ENCODE peak calls at places on chromosomes 3 and 15, in ten cellular contexts. J is EL; G is mucosa of gallbladder; Z is AG08396; O is stimulated activated naive CD4-positive, alpha-beta T cell treated with Interleukin-2 at 50 U/mL for 16 hours; P is cardiac fibroblast; K is AG09319; F is GM04503; A is NCI-H1417; T is aorta. B is an unnamed sample.

GRCh38 chr3:127045435-127046045 is 62.6 kb downstream of the PLXNA1 start:
- DNase-seq in J (no peak), G (no peak), Z (no peak), O (no peak), P (no peak), K (no peak), F (no peak), A (no peak), T (no peak), B (no peak)

GRCh38 chr3:144324061-144324460 is 352.4 kb downstream of the DIPK2A start:
- DNase-seq in J (no peak), G (peak), Z (no peak), O (no peak), P (no peak), K (no peak), F (no peak), A (no peak), T (no peak), B (no peak)

GRCh38 chr3:59286791-59287531 is 237.1 kb upstream of the CFAP20DC start:
- DNase-seq in J (peak), G (peak), Z (peak), O (peak), P (no peak), K (no peak), F (peak), A (peak), T (no peak), B (no peak)

GRCh38 chr3:37492977-37493471 is 318.6 kb upstream of the LRRFIP2 start:
- DNase-seq in J (peak), G (no peak), Z (no peak), O (no peak), P (peak), K (no peak), F (peak), A (peak), T (no peak), B (no peak)

GRCh38 chr3:45682786-45683185 is 6.4 kb upstream of the SACM1L start:
- DNase-seq in J (no peak), G (no peak), Z (no peak), O (no peak), P (no peak), K (no peak), F (no peak), A (no peak), T (no peak), B (no peak)

GRCh38 chr3:28348286-28348636 is 260 bp upstream of the ZCWPW2 start:
- DNase-seq in J (no peak), G (no peak), Z (peak), O (no peak), P (no peak), K (peak), F (peak), A (no peak), T (peak), B (no peak)

GRCh38 chr3:29335438-29335837 is 54.6 kb downstream of the RBMS3 start:
- DNase-seq in J (peak), G (peak), Z (peak), O (no peak), P (peak), K (peak), F (peak), A (peak), T (peak), B (peak)

GRCh38 chr3:77240072-77240650 is 200.3 kb downstream of the ROBO2 start:
- DNase-seq in J (no peak), G (no peak), Z (no peak), O (no peak), P (no peak), K (no peak), F (no peak), A (no peak), T (no peak), B (no peak)

GRCh38 chr3:185823280-185824044 is 1.4 kb downstream of the IGF2BP2 start:
- DNase-seq in J (peak), G (no peak), Z (peak), O (no peak), P (peak), K (no peak), F (no peak), A (no peak), T (peak), B (no peak)

GRCh38 chr3:196120291-196120951 is 38.5 kb upstream of the TFRC start:
- DNase-seq in J (no peak), G (peak), Z (no peak), O (no peak), P (peak), K (no peak), F (no peak), A (no peak), T (no peak), B (no peak)

GRCh38 chr3:40876496-40876895 is 322.8 kb upstream of the CTNNB1 start:
- DNase-seq in J (no peak), G (no peak), Z (no peak), O (no peak), P (no peak), K (no peak), F (no peak), A (no peak), T (no peak), B (no peak)

GRCh38 chr3:140816372-140816771 is 125.3 kb upstream of the SLC25A36 start:
- DNase-seq in J (no peak), G (no peak), Z (no peak), O (no peak), P (no peak), K (no peak), F (no peak), A (no peak), T (no peak), B (no peak)

GRCh38 chr3:15923640-15924405 is 126.0 kb upstream of the ANKRD28 start:
- DNase-seq in J (no peak), G (no peak), Z (no peak), O (no peak), P (no peak), K (no peak), F (no peak), A (no peak), T (no peak), B (no peak)

GRCh38 chr3:42795621-42796181 is 8.6 kb downstream of the HIGD1A start:
- DNase-seq in J (no peak), G (no peak), Z (no peak), O (no peak), P (no peak), K (no peak), F (no peak), A (no peak), T (no peak), B (no peak)

GRCh38 chr3:156803949-156804741 is 22.0 kb upstream of the LEKR1 start:
- DNase-seq in J (no peak), G (no peak), Z (no peak), O (no peak), P (no peak), K (no peak), F (no peak), A (no peak), T (no peak), B (no peak)

GRCh38 chr3:111923095-111923771 is 55.6 kb upstream of the ABHD10 start:
- DNase-seq in J (peak), G (no peak), Z (no peak), O (no peak), P (no peak), K (no peak), F (no peak), A (no peak), T (no peak), B (no peak)

GRCh38 chr15:45095661-45096060 is 18.3 kb downstream of the DUOX2 start:
- DNase-seq in J (no peak), G (no peak), Z (no peak), O (no peak), P (no peak), K (no peak), F (no peak), A (no peak), T (peak), B (no peak)

GRCh38 chr3:149437710-149438109 is 36.8 kb upstream of the TM4SF4 start:
- DNase-seq in J (no peak), G (no peak), Z (no peak), O (no peak), P (no peak), K (no peak), F (no peak), A (no peak), T (no peak), B (no peak)

GRCh38 chr15:69979783-69980182 is 117.9 kb downstream of the TLE3 start:
- DNase-seq in J (no peak), G (no peak), Z (no peak), O (no peak), P (no peak), K (no peak), F (no peak), A (no peak), T (no peak), B (no peak)

GRCh38 chr3:17806876-17807275 is 64.4 kb upstream of the TBC1D5 start:
- DNase-seq in J (no peak), G (no peak), Z (no peak), O (no peak), P (no peak), K (no peak), F (no peak), A (no peak), T (no peak), B (no peak)

GRCh38 chr3:14343338-14344112 is 58.9 kb upstream of the SLC6A6 start:
- DNase-seq in J (peak), G (no peak), Z (no peak), O (no peak), P (no peak), K (no peak), F (no peak), A (no peak), T (peak), B (no peak)

GRCh38 chr15:78350058-78350457 is 9.9 kb downstream of the CRABP1 start:
- DNase-seq in J (no peak), G (no peak), Z (no peak), O (no peak), P (no peak), K (no peak), F (no peak), A (no peak), T (no peak), B (no peak)

GRCh38 chr15:90539789-90540188 is 10.1 kb downstream of the CRTC3 start:
- DNase-seq in J (no peak), G (no peak), Z (no peak), O (peak), P (no peak), K (no peak), F (no peak), A (no peak), T (no peak), B (no peak)

GRCh38 chr3:66803706-66804496 is 194.2 kb upstream of the KBTBD8 start:
- DNase-seq in J (no peak), G (no peak), Z (no peak), O (no peak), P (no peak), K (no peak), F (no peak), A (no peak), T (no peak), B (no peak)

GRCh38 chr3:58588030-58588614 is 10.9 kb upstream of the FAM107A start:
- DNase-seq in J (peak), G (no peak), Z (peak), O (no peak), P (peak), K (no peak), F (no peak), A (no peak), T (no peak), B (no peak)

B was measured in RWPE2.